ENCODE peak calls at places on chromosome 20, in six cellular contexts. One of them, this sample, is unnamed.

GRCh38 chr20:24469116-24470030 is at the start of gene SYNDIG1:
- DNase-seq in HEK293T: peak
- DNase-seq in ELR: no peak
- DNase-seq in astrocyte: no peak
- DNase-seq in brain microvascular endothelial cell: no peak
- DNase-seq in sciatic nerve: no peak
- DNase-seq in this sample: no peak

GRCh38 chr20:2333821-2334220 is 38.0 kb downstream of the TGM3 start:
- DNase-seq in astrocyte: no peak
- DNase-seq in ELR: no peak
- DNase-seq in brain microvascular endothelial cell: no peak
- DNase-seq in sciatic nerve: no peak
- DNase-seq in HEK293T: no peak
- DNase-seq in this sample: no peak

GRCh38 chr20:9480066-9480465 is 34.3 kb upstream of the LAMP5 start:
- DNase-seq in brain microvascular endothelial cell: no peak
- DNase-seq in ELR: no peak
- DNase-seq in sciatic nerve: no peak
- DNase-seq in astrocyte: no peak
- DNase-seq in HEK293T: no peak
- DNase-seq in this sample: no peak

GRCh38 chr20:25341716-25342680 is 48.6 kb downstream of the ABHD12 start:
- DNase-seq in ELR: peak
- DNase-seq in HEK293T: no peak
- DNase-seq in sciatic nerve: no peak
- DNase-seq in astrocyte: peak
- DNase-seq in brain microvascular endothelial cell: no peak
- DNase-seq in this sample: no peak

GRCh38 chr20:36744764-36745191 is 1.1 kb downstream of the NDRG3 start:
- DNase-seq in ELR: peak
- DNase-seq in astrocyte: no peak
- DNase-seq in HEK293T: peak
- DNase-seq in sciatic nerve: no peak
- DNase-seq in brain microvascular endothelial cell: peak
- DNase-seq in this sample: peak

GRCh38 chr20:2385026-2385425 is 4.3 kb downstream of the TGM6 start:
- DNase-seq in sciatic nerve: no peak
- DNase-seq in ELR: peak
- DNase-seq in brain microvascular endothelial cell: no peak
- DNase-seq in HEK293T: no peak
- DNase-seq in astrocyte: peak
- DNase-seq in this sample: no peak

GRCh38 chr20:53623454-53624206 is 30.0 kb upstream of the ZNF217 start:
- DNase-seq in astrocyte: peak
- DNase-seq in sciatic nerve: peak
- DNase-seq in ELR: peak
- DNase-seq in brain microvascular endothelial cell: peak
- DNase-seq in HEK293T: peak
- DNase-seq in this sample: peak

GRCh38 chr20:51462566-51463276 is 79.8 kb downstream of the NFATC2 start:
- DNase-seq in HEK293T: no peak
- DNase-seq in ELR: no peak
- DNase-seq in sciatic nerve: peak
- DNase-seq in astrocyte: peak
- DNase-seq in brain microvascular endothelial cell: peak
- DNase-seq in this sample: no peak

GRCh38 chr20:2837561-2837960 is 2.9 kb downstream of the PCED1A start:
- DNase-seq in sciatic nerve: no peak
- DNase-seq in astrocyte: no peak
- DNase-seq in ELR: no peak
- DNase-seq in HEK293T: no peak
- DNase-seq in brain microvascular endothelial cell: no peak
- DNase-seq in this sample: no peak

GRCh38 chr20:21513181-21513663 is 642 bp downstream of the NKX2-2 start:
- DNase-seq in brain microvascular endothelial cell: no peak
- DNase-seq in HEK293T: no peak
- DNase-seq in sciatic nerve: no peak
- DNase-seq in astrocyte: no peak
- DNase-seq in ELR: no peak
- DNase-seq in this sample: no peak

GRCh38 chr20:33209789-33210188 is 7.4 kb upstream of the BPIFA3 start:
- DNase-seq in ELR: peak
- DNase-seq in brain microvascular endothelial cell: peak
- DNase-seq in sciatic nerve: peak
- DNase-seq in HEK293T: peak
- DNase-seq in astrocyte: peak
- DNase-seq in this sample: peak

GRCh38 chr20:50919567-50919966 is 11.7 kb downstream of the ADNP start:
- DNase-seq in ELR: peak
- DNase-seq in HEK293T: no peak
- DNase-seq in astrocyte: peak
- DNase-seq in brain microvascular endothelial cell: peak
- DNase-seq in sciatic nerve: no peak
- DNase-seq in this sample: no peak

GRCh38 chr20:12237772-12238171 is 320.1 kb downstream of the BTBD3 start:
- DNase-seq in sciatic nerve: no peak
- DNase-seq in astrocyte: no peak
- DNase-seq in HEK293T: no peak
- DNase-seq in ELR: no peak
- DNase-seq in brain microvascular endothelial cell: no peak
- DNase-seq in this sample: no peak

GRCh38 chr20:48826064-48826463 is 1.7 kb downstream of the PREX1 start:
- DNase-seq in HEK293T: no peak
- DNase-seq in sciatic nerve: no peak
- DNase-seq in astrocyte: no peak
- DNase-seq in ELR: peak
- DNase-seq in brain microvascular endothelial cell: no peak
- DNase-seq in this sample: no peak

GRCh38 chr20:58634121-58634817 is 16.8 kb upstream of the STX16 start:
- DNase-seq in astrocyte: peak
- DNase-seq in brain microvascular endothelial cell: no peak
- DNase-seq in ELR: no peak
- DNase-seq in sciatic nerve: peak
- DNase-seq in HEK293T: no peak
- DNase-seq in this sample: no peak

GRCh38 chr20:1451092-1451491 is 15.6 kb downstream of the NSFL1C start:
- DNase-seq in brain microvascular endothelial cell: no peak
- DNase-seq in HEK293T: no peak
- DNase-seq in sciatic nerve: no peak
- DNase-seq in astrocyte: no peak
- DNase-seq in ELR: peak
- DNase-seq in this sample: no peak

GRCh38 chr20:44885392-44886275 is at the start of gene YWHAB:
- DNase-seq in astrocyte: peak
- DNase-seq in HEK293T: peak
- DNase-seq in sciatic nerve: peak
- DNase-seq in ELR: peak
- DNase-seq in brain microvascular endothelial cell: peak
- DNase-seq in this sample: peak

GRCh38 chr20:6635034-6635736 is 132.3 kb upstream of the BMP2 start:
- DNase-seq in HEK293T: no peak
- DNase-seq in astrocyte: peak
- DNase-seq in brain microvascular endothelial cell: no peak
- DNase-seq in ELR: no peak
- DNase-seq in sciatic nerve: no peak
- DNase-seq in this sample: no peak

GRCh38 chr20:51525241-51526104 is 17.0 kb downstream of the NFATC2 start:
- DNase-seq in ELR: no peak
- DNase-seq in astrocyte: no peak
- DNase-seq in sciatic nerve: no peak
- DNase-seq in HEK293T: no peak
- DNase-seq in brain microvascular endothelial cell: no peak
- DNase-seq in this sample: no peak

GRCh38 chr20:44765647-44766367 is 20.1 kb downstream of the KCNK15 start:
- DNase-seq in HEK293T: no peak
- DNase-seq in astrocyte: no peak
- DNase-seq in brain microvascular endothelial cell: no peak
- DNase-seq in sciatic nerve: no peak
- DNase-seq in ELR: no peak
- DNase-seq in this sample: no peak

GRCh38 chr20:63032861-63033634 is 26.3 kb upstream of the BHLHE23 start:
- DNase-seq in HEK293T: no peak
- DNase-seq in brain microvascular endothelial cell: no peak
- DNase-seq in sciatic nerve: no peak
- DNase-seq in ELR: no peak
- DNase-seq in astrocyte: no peak
- DNase-seq in this sample: no peak

GRCh38 chr20:50226093-50226974 is 35.7 kb downstream of the CEBPB start:
- DNase-seq in sciatic nerve: peak
- DNase-seq in astrocyte: peak
- DNase-seq in ELR: peak
- DNase-seq in brain microvascular endothelial cell: no peak
- DNase-seq in HEK293T: no peak
- DNase-seq in this sample: no peak

GRCh38 chr20:63090052-63090451 is 83.3 kb upstream of the BHLHE23 start:
- DNase-seq in sciatic nerve: peak
- DNase-seq in brain microvascular endothelial cell: no peak
- DNase-seq in HEK293T: no peak
- DNase-seq in astrocyte: no peak
- DNase-seq in ELR: no peak
- DNase-seq in this sample: no peak

GRCh38 chr20:2475850-2476741 is 5.5 kb upstream of the SNRPB start:
- DNase-seq in ELR: no peak
- DNase-seq in sciatic nerve: no peak
- DNase-seq in brain microvascular endothelial cell: no peak
- DNase-seq in HEK293T: no peak
- DNase-seq in astrocyte: no peak
- DNase-seq in this sample: no peak

GRCh38 chr20:60482609-60483008 is 524.4 kb downstream of the CDH26 start:
- DNase-seq in brain microvascular endothelial cell: no peak
- DNase-seq in HEK293T: no peak
- DNase-seq in sciatic nerve: no peak
- DNase-seq in astrocyte: no peak
- DNase-seq in ELR: no peak
- DNase-seq in this sample: no peak

GRCh38 chr20:35192071-35192872 is 20.4 kb downstream of the PROCR start:
- DNase-seq in sciatic nerve: no peak
- DNase-seq in HEK293T: no peak
- DNase-seq in ELR: no peak
- DNase-seq in brain microvascular endothelial cell: no peak
- DNase-seq in astrocyte: no peak
- DNase-seq in this sample: no peak

GRCh38 chr20:49641683-49642649 is 71.7 kb downstream of the B4GALT5 start:
- DNase-seq in HEK293T: no peak
- DNase-seq in ELR: no peak
- DNase-seq in brain microvascular endothelial cell: no peak
- DNase-seq in sciatic nerve: no peak
- DNase-seq in astrocyte: no peak
- DNase-seq in this sample: no peak

GRCh38 chr20:45307076-45307645 is 521 bp downstream of the RBPJL start:
- DNase-seq in sciatic nerve: no peak
- DNase-seq in astrocyte: no peak
- DNase-seq in HEK293T: no peak
- DNase-seq in brain microvascular endothelial cell: no peak
- DNase-seq in ELR: no peak
- DNase-seq in this sample: no peak

GRCh38 chr20:3904224-3904623 is 15.0 kb downstream of the PANK2 start:
- DNase-seq in ELR: no peak
- DNase-seq in sciatic nerve: no peak
- DNase-seq in HEK293T: no peak
- DNase-seq in astrocyte: no peak
- DNase-seq in brain microvascular endothelial cell: no peak
- DNase-seq in this sample: no peak

GRCh38 chr20:48191200-48191599 is 405.9 kb upstream of the SULF2 start:
- DNase-seq in sciatic nerve: no peak
- DNase-seq in ELR: no peak
- DNase-seq in HEK293T: no peak
- DNase-seq in astrocyte: peak
- DNase-seq in brain microvascular endothelial cell: no peak
- DNase-seq in this sample: no peak

GRCh38 chr20:45934046-45934586 is 367 bp upstream of the PCIF1 start:
- DNase-seq in brain microvascular endothelial cell: no peak
- DNase-seq in astrocyte: peak
- DNase-seq in sciatic nerve: peak
- DNase-seq in HEK293T: peak
- DNase-seq in ELR: peak
- DNase-seq in this sample: peak

GRCh38 chr20:51169813-51170212 is 146.9 kb upstream of the KCNG1 start:
- DNase-seq in ELR: peak
- DNase-seq in HEK293T: no peak
- DNase-seq in sciatic nerve: no peak
- DNase-seq in brain microvascular endothelial cell: no peak
- DNase-seq in astrocyte: no peak
- DNase-seq in this sample: no peak

GRCh38 chr20:39016076-39016475 is 53.9 kb downstream of the DHX35 start:
- DNase-seq in HEK293T: no peak
- DNase-seq in sciatic nerve: no peak
- DNase-seq in ELR: no peak
- DNase-seq in astrocyte: no peak
- DNase-seq in brain microvascular endothelial cell: no peak
- DNase-seq in this sample: no peak

GRCh38 chr20:35385733-35386132 is 26.0 kb downstream of the UQCC1 start:
- DNase-seq in sciatic nerve: no peak
- DNase-seq in astrocyte: no peak
- DNase-seq in HEK293T: no peak
- DNase-seq in ELR: peak
- DNase-seq in brain microvascular endothelial cell: peak
- DNase-seq in this sample: no peak

GRCh38 chr20:36591854-36592641 is 13.5 kb upstream of the RAB5IF start:
- DNase-seq in ELR: peak
- DNase-seq in sciatic nerve: no peak
- DNase-seq in astrocyte: no peak
- DNase-seq in brain microvascular endothelial cell: no peak
- DNase-seq in HEK293T: peak
- DNase-seq in this sample: no peak

GRCh38 chr20:59749293-59749680 is 144.9 kb downstream of the PHACTR3 start:
- DNase-seq in ELR: peak
- DNase-seq in HEK293T: no peak
- DNase-seq in astrocyte: peak
- DNase-seq in sciatic nerve: no peak
- DNase-seq in brain microvascular endothelial cell: peak
- DNase-seq in this sample: no peak

GRCh38 chr20:43744121-43744520 is 17.3 kb upstream of the GTSF1L start:
- DNase-seq in brain microvascular endothelial cell: no peak
- DNase-seq in astrocyte: no peak
- DNase-seq in ELR: peak
- DNase-seq in sciatic nerve: no peak
- DNase-seq in HEK293T: no peak
- DNase-seq in this sample: no peak